ENCODE peak calls at places on chromosome 19, in four cellular contexts. X is AG10803, Z is heart right ventricle, L is PC-3. S is an unnamed sample.

GRCh38 chr19:5881543-5882299 is 11.4 kb upstream of the FUT5 start:
- DNase-seq in X (no peak), Z (no peak), L (no peak), S (no peak)

GRCh38 chr19:12666305-12667048 is at the start of the genes MAN2B1 and WDR83:
- DNase-seq in L (peak; percentile 85), Z (peak; percentile 78), X (peak; percentile 38), S (no peak)

GRCh38 chr19:50830266-50831025 is 2.9 kb downstream of the KLK15 start:
- DNase-seq in Z (no peak), X (no peak), L (no peak), S (no peak)

GRCh38 chr19:11338164-11338563 is 1.3 kb downstream of the RAB3D start:
- DNase-seq in L (no peak), X (no peak), Z (no peak), S (no peak)

GRCh38 chr19:47210689-47211316 is 20.2 kb downstream of the BBC3 start:
- DNase-seq in Z (peak; percentile 35), X (peak; percentile 81), L (peak; percentile 81), S (no peak)

GRCh38 chr19:39297931-39298634 is 1.9 kb downstream of the IFNL1 start:
- DNase-seq in X (no peak), Z (peak; percentile 23), L (no peak), S (no peak)

GRCh38 chr19:42251572-42251990 is 3.3 kb downstream of the ERF start:
- DNase-seq in Z (no peak), X (no peak), L (no peak), S (no peak)

GRCh38 chr19:32407004-32407992 is 1.7 kb downstream of the DPY19L3 start:
- DNase-seq in Z (no peak), X (peak; percentile 62), L (peak; percentile 3), S (peak; percentile 72)

GRCh38 chr19:6604906-6605305 is 14.0 kb upstream of the CD70 start:
- DNase-seq in X (no peak), L (no peak), Z (no peak), S (no peak)

GRCh38 chr19:33125929-33126388 is 6.0 kb upstream of the WDR88 start:
- DNase-seq in L (peak; percentile 58), X (peak; percentile 66), Z (no peak), S (peak; percentile 17)

GRCh38 chr19:48484931-48485612 is 15.9 kb downstream of the CYTH2 start:
- DNase-seq in Z (no peak), L (no peak), X (no peak), S (no peak)

GRCh38 chr19:31943305-31943704 is 402.1 kb upstream of the ZNF507 start:
- DNase-seq in X (no peak), L (no peak), Z (no peak), S (no peak)

GRCh38 chr19:41000310-41000737 is 9.2 kb downstream of the CYP2B6 start:
- DNase-seq in Z (no peak), X (no peak), L (peak; percentile 92), S (no peak)

GRCh38 chr19:4373601-4374441 is 26.5 kb downstream of the SH3GL1 start:
- DNase-seq in Z (peak; percentile 65), X (peak; percentile 78), L (no peak), S (no peak)

GRCh38 chr19:49150106-49150943 is 4.9 kb downstream of the HRC start:
- DNase-seq in Z (peak; percentile 82), X (peak; percentile 69), L (peak; percentile 86), S (peak; percentile 78)

GRCh38 chr19:43316591-43317319 is 36.7 kb upstream of the CD177 start:
- DNase-seq in X (peak; percentile 40), Z (no peak), L (peak; percentile 87), S (peak; percentile 13)

GRCh38 chr19:49142866-49143335 is 12.3 kb downstream of the HRC start:
- DNase-seq in Z (peak; percentile 90), X (peak; percentile 87), L (peak; percentile 88), S (peak; percentile 81)

GRCh38 chr19:4063369-4064072 is 3.2 kb downstream of the ZBTB7A start:
- DNase-seq in L (no peak), Z (no peak), X (no peak), S (no peak)

GRCh38 chr19:42197375-42197817 is 20.1 kb downstream of the DEDD2 start:
- DNase-seq in X (no peak), Z (no peak), L (no peak), S (no peak)

GRCh38 chr19:39599116-39599515 is 3.2 kb upstream of the LGALS13 start:
- DNase-seq in Z (peak; percentile 18), L (peak; percentile 24), X (peak; percentile 8), S (peak; percentile 4)

GRCh38 chr19:5738423-5738822 is 18.0 kb downstream of the CATSPERD start:
- DNase-seq in L (peak; percentile 21), Z (no peak), X (peak; percentile 31), S (no peak)

GRCh38 chr19:4586245-4586644 is 26.8 kb upstream of the SEMA6B start:
- DNase-seq in Z (no peak), L (no peak), X (no peak), S (no peak)

GRCh38 chr19:40438284-40438683 is 5.9 kb downstream of the SERTAD3 start:
- DNase-seq in Z (no peak), L (no peak), X (no peak), S (no peak)

GRCh38 chr19:52086481-52086880 is 9.1 kb downstream of the ZNF841 start:
- DNase-seq in Z (no peak), X (peak; percentile 21), L (no peak), S (no peak)

GRCh38 chr19:51691122-51692064 is 1.7 kb upstream of the SPACA6 start:
- DNase-seq in Z (no peak), L (no peak), X (peak; percentile 67), S (no peak)

GRCh38 chr19:15015946-15016542 is 33.2 kb upstream of the CASP14 start:
- DNase-seq in L (peak; percentile 42), Z (no peak), X (no peak), S (no peak)

GRCh38 chr19:16016226-16017137 is 59.8 kb upstream of the TPM4 start:
- DNase-seq in X (no peak), Z (no peak), L (no peak), S (no peak)

GRCh38 chr19:32471095-32471494 is 65.5 kb downstream of the DPY19L3 start:
- DNase-seq in Z (peak; percentile 54), L (no peak), X (no peak), S (no peak)

DNA sequence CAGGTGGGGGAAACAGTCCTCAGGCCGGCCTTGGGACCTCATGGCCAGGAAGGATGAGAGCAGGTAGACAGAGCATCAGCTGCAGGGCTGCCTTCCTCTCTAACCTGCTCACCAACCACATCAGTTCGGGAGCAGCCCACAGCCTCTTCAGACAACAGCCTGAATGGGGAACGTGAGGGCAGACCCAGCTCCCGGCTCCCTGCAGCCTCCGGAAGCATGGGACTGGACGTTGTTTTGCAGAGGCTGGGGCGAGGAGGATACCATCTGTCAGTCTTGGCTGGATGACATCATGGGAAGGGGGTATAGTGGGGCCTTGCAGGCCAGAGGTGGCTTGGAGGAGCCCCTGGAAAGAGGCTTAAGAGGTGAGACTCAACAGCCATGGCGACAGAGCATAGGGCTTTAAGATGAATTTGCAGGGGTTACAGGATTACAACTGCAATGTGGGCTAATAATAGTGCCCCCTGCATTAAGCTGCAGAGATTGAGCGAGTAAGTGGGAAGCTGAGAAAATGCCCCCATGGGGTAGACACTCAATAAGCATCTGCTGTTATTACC is 1.5 kb downstream of the FXYD3 start:
- DNase-seq in Z (no peak), X (no peak), L (no peak), S (no peak)
- H3K4me3 ChIP-seq in Z (no peak overlapping the region), X (no peak overlapping the region), L (peak overlapping the region; percentile 79), S (peak overlapping the region; percentile 62)

GRCh38 chr19:18769989-18770528 is 21.0 kb downstream of the COMP start:
- DNase-seq in X (no peak), Z (no peak), L (no peak), S (no peak)

GRCh38 chr19:18770663-18771327 is 20.3 kb downstream of the COMP start:
- DNase-seq in L (no peak), Z (no peak), X (no peak), S (no peak)

GRCh38 chr19:18772620-18773587 is 18.2 kb downstream of the COMP start:
- DNase-seq in Z (no peak), L (peak; percentile 72), X (no peak), S (peak; percentile 58)

GRCh38 chr19:18773682-18774081 is 17.4 kb downstream of the COMP start:
- DNase-seq in Z (no peak), X (no peak), L (no peak), S (no peak)

DNA sequence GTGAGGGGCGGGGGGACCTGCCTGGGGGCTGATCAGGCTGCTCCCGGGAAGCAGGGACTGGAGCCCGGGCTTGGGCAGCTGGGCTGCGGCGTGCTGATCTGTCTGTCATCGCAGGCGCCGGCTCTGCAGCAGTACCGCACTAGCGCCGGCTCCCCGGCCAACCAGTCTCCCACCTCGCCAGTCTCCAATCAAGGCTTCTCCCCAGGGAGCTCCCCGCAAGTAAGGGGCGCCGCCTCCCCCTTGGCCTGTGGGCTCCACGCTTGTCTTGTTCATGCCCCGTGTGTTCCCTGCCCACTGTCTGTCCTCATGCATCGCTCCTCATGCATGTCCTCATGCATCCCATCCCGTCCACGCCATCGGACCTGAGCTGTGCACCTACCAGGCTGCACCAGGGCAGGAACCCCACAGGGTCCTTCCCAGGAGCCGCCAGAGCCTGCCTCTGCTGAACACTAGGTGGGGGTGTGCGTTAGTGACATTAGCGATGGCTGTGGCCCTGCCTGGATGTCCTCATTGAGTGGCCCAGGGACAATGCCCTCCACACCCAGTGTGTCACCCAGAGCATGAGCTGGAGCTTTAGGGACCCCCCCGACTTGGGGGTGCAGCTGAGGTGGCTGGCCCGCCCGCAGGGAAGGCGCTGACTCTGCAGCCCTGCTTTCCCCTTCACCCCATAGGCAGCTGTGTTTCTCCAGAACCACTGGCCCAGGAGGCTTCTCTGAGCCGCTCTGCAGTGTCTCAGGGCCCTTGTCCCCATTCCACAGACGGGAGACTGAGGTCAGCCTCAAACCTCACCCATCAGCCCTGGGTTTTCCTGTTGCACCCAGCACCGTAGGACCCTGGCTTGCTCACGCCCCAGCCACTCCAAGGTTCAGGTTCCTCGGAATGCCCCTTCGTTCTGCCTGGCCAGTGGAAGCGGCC is 19.5 kb downstream of the COMP start:
- DNase-seq in L (peak; percentile 23), Z (no peak), X (no peak), S (no peak)
- TF ChIP-seq CTCF in L (peak; percentile 43), Z (no peak), X (peak; percentile 20), S (no peak)

GRCh38 chr19:722553-723101 is 13.9 kb downstream of the PALM start:
- DNase-seq in X (no peak), L (no peak), Z (peak; percentile 61), S (no peak)
- H3K4me3 ChIP-seq in X (no peak overlapping the region), L (no peak overlapping the region), Z (no peak overlapping the region), S (no peak overlapping the region)

DNA sequence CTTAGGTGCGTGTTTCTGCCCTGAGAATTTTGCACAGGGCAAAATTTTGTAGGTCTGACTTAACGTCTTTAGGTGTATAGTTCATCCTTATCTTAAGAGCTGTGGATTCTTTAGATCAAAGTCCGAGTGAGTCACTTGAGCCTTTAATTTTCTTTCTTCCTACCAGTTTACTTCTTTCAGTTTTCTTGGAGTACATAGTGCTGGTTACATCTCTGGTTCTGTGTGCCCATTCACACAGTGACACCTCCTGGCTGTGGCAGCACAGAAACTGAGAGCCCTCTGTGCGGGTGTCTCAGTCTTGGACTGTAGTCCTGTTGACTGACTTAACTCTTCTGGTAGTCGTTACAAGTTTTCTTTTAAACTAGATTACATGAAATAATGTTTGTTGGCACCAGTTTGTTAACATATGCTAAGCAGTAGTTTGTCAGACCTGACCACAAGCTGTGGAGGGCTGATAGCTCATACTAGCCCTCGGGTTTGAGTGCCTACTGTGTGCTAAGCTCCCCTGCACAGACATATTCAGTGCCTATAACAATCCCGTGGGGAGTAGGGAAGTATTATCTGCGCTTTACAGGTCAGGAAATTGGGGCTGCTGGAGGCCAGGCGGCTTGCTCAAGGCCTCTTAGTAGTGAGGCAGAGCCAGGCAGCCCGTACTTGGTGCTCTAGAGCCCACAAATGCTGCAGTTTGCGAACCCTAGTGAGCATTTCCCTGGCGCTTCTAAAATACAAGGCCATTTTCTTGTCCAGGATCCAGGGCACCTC is 1.6 kb downstream of the GATAD2A start:
- DNase-seq in L (peak; percentile 61), X (peak; percentile 57), Z (no peak), S (peak; percentile 25)
- TF ChIP-seq CTCF in L (peak; percentile 75), X (peak; percentile 54), Z (no peak), S (peak; percentile 58)